ENCODE peak calls at places on chromosomes 13 and 19, in ten cellular contexts. N is AG09309, F is progenitor cell of endocrine pancreas, P is GM20000, Q is cardiac muscle cell, M is esophagus squamous epithelium, I is mammary epithelial cell, B is NCI-H748 treated with DMSO at 0.1 percent for 48 hours, Z is neural progenitor cell, S is AG04449. T is an unnamed sample.

GRCh38 chr13:101945435-101945834 is 456.4 kb downstream of the FGF14 start:
- DNase-seq in N (no peak), F (no peak), P (no peak), Q (no peak), M (no peak), I (no peak), B (no peak), Z (peak), S (no peak), T (no peak)

GRCh38 chr13:34523401-34523800 is 418.7 kb upstream of the NBEA start:
- DNase-seq in N (no peak), F (no peak), P (no peak), Q (no peak), M (no peak), I (no peak), B (no peak), Z (no peak), S (no peak), T (no peak)

GRCh38 chr13:30552567-30552966 is 65.2 kb upstream of the USPL1 start:
- DNase-seq in N (no peak), F (no peak), P (no peak), Q (no peak), M (no peak), I (no peak), B (no peak), Z (no peak), S (no peak), T (no peak)

GRCh38 chr13:99859178-99860177 is 112.1 kb downstream of the ZIC5 start:
- DNase-seq in N (no peak), F (no peak), P (peak), Q (no peak), M (no peak), I (no peak), B (peak), Z (peak), S (no peak), T (no peak)

GRCh38 chr13:59863621-59864020 is 300.1 kb downstream of the DIAPH3 start:
- DNase-seq in N (no peak), F (no peak), P (no peak), Q (no peak), M (no peak), I (peak), B (no peak), Z (no peak), S (no peak), T (no peak)

GRCh38 chr19:39307233-39307821 is 11.1 kb downstream of the IFNL1 start:
- DNase-seq in N (no peak), F (peak), P (no peak), Q (peak), M (no peak), I (no peak), B (peak), Z (peak), S (no peak), T (no peak)

GRCh38 chr19:43463381-43464088 is 1.9 kb downstream of the LYPD3 start:
- DNase-seq in N (no peak), F (peak), P (peak), Q (peak), M (peak), I (peak), B (peak), Z (peak), S (no peak), T (peak)

GRCh38 chr19:33193864-33194362 is at the start of gene LRP3:
- DNase-seq in N (no peak), F (peak), P (no peak), Q (peak), M (no peak), I (no peak), B (peak), Z (peak), S (no peak), T (no peak)

GRCh38 chr13:19658831-19659230 is 25.4 kb downstream of the MPHOSPH8 start:
- DNase-seq in N (no peak), F (no peak), P (no peak), Q (no peak), M (no peak), I (no peak), B (no peak), Z (no peak), S (no peak), T (no peak)

GRCh38 chr13:98576963-98577822 is at the start of gene STK24:
- DNase-seq in N (peak), F (peak), P (peak), Q (peak), M (no peak), I (peak), B (peak), Z (peak), S (no peak), T (no peak)

GRCh38 chr19:13463296-13463695 is 43.0 kb downstream of the CACNA1A start:
- DNase-seq in N (no peak), F (peak), P (no peak), Q (peak), M (no peak), I (peak), B (no peak), Z (peak), S (no peak), T (no peak)

GRCh38 chr19:5526691-5527090 is 41.1 kb downstream of the TINCR start:
- DNase-seq in N (no peak), F (no peak), P (no peak), Q (no peak), M (no peak), I (no peak), B (no peak), Z (no peak), S (no peak), T (no peak)